ENCODE peak calls at places on chromosomes 11 and 22, in five cellular contexts. F is kidney; D is activated T-cell treated with anti-CD3 and anti-CD28 coated beads, Interleukin-2, amount 50 U/mL, for 1 hour; Q is NCI-H446 treated with DMSO at 0.1 percent for 48 hours; C is EL. T is an unnamed sample.

GRCh38 chr22:49320714-49321476 is 506.8 kb downstream of the BRD1 start:
- DNase-seq in F (peak), D (no peak), Q (no peak), C (no peak), T (no peak)

GRCh38 chr11:124481365-124482323 is 36.1 kb upstream of the OR8B8 start:
- DNase-seq in F (no peak), D (no peak), Q (peak), C (peak), T (peak)

GRCh38 chr22:17633217-17633997 is 4.9 kb upstream of the ATP6V1E1 start:
- DNase-seq in F (no peak), D (no peak), Q (no peak), C (peak), T (no peak)

GRCh38 chr11:122984186-122985011 is 2.8 kb upstream of the BSX start:
- DNase-seq in F (no peak), D (peak), Q (no peak), C (peak), T (peak)

GRCh38 chr11:66271816-66272215 is 3.4 kb downstream of the RAB1B start:
- DNase-seq in F (no peak), D (no peak), Q (no peak), C (no peak), T (no peak)

GRCh38 chr11:72562431-72562830 is 111.8 kb downstream of the PDE2A start:
- DNase-seq in F (no peak), D (no peak), Q (no peak), C (no peak), T (peak)

GRCh38 chr11:68989936-68990606 is 9.3 kb upstream of the MRGPRD start:
- DNase-seq in F (peak), D (no peak), Q (no peak), C (no peak), T (no peak)

GRCh38 chr11:3109921-3110706 is 52.9 kb upstream of the CARS1 start:
- DNase-seq in F (peak), D (peak), Q (no peak), C (peak), T (peak)

GRCh38 chr11:28566643-28567042 is 458.5 kb downstream of the METTL15 start:
- DNase-seq in F (peak), D (no peak), Q (no peak), C (peak), T (peak)

GRCh38 chr11:975824-976223 is 50.2 kb downstream of the AP2A2 start:
- DNase-seq in F (peak), D (no peak), Q (no peak), C (peak), T (peak)

GRCh38 chr11:111838054-111838453 is 33.3 kb downstream of the ALG9 start:
- DNase-seq in F (no peak), D (no peak), Q (no peak), C (no peak), T (no peak)

GRCh38 chr22:41382098-41382578 is 396 bp downstream of the TEF start:
- DNase-seq in F (peak), D (peak), Q (no peak), C (peak), T (peak)

GRCh38 chr11:93225642-93226041 is 27.9 kb upstream of the SLC36A4 start:
- DNase-seq in F (no peak), D (no peak), Q (peak), C (peak), T (no peak)

GRCh38 chr11:32210601-32211000 is 119.7 kb downstream of the RCN1 start:
- DNase-seq in F (no peak), D (no peak), Q (no peak), C (peak), T (no peak)

GRCh38 chr11:109984634-109985289 is 108.4 kb upstream of the ZC3H12C start:
- DNase-seq in F (no peak), D (no peak), Q (no peak), C (no peak), T (no peak)

GRCh38 chr11:48109046-48109666 is 107.5 kb upstream of the OR4B1 start:
- DNase-seq in F (no peak), D (no peak), Q (peak), C (peak), T (peak)

GRCh38 chr11:8036002-8036802 is 44.8 kb upstream of the TUB start:
- DNase-seq in F (no peak), D (no peak), Q (no peak), C (no peak), T (no peak)

GRCh38 chr22:16828876-16829275 is 3.7 kb upstream of the XKR3 start:
- DNase-seq in F (no peak), D (no peak), Q (no peak), C (no peak), T (no peak)

GRCh38 chr22:39967103-39967829 is 7.1 kb downstream of the TMA7B start:
- DNase-seq in F (no peak), D (no peak), Q (no peak), C (peak), T (no peak)

GRCh38 chr11:100671471-100671870 is 15.6 kb upstream of the ARHGAP42 start:
- DNase-seq in F (no peak), D (no peak), Q (no peak), C (peak), T (no peak)

GRCh38 chr11:20672575-20672974 is 3.2 kb downstream of the NELL1 start:
- DNase-seq in F (no peak), D (no peak), Q (no peak), C (no peak), T (peak)

GRCh38 chr11:35404397-35404775 is 15.0 kb downstream of the SLC1A2 start:
- DNase-seq in F (no peak), D (no peak), Q (no peak), C (peak), T (peak)

GRCh38 chr11:80309301-80309700 is 868.5 kb upstream of the TENM4 start:
- DNase-seq in F (no peak), D (no peak), Q (no peak), C (no peak), T (no peak)

GRCh38 chr11:91998466-91998865 is 226.2 kb upstream of the FAT3 start:
- DNase-seq in F (no peak), D (no peak), Q (no peak), C (no peak), T (no peak)

GRCh38 chr11:67024410-67024809 is 1.5 kb downstream of the SYT12 start:
- DNase-seq in F (no peak), D (peak), Q (no peak), C (no peak), T (no peak)

GRCh38 chr11:27470166-27470565 is 2.4 kb downstream of the LGR4 start:
- DNase-seq in F (no peak), D (no peak), Q (no peak), C (no peak), T (no peak)

GRCh38 chr11:93216511-93217121 is 18.8 kb upstream of the SLC36A4 start:
- DNase-seq in F (no peak), D (no peak), Q (no peak), C (no peak), T (no peak)

GRCh38 chr11:133649059-133649458 is 116.8 kb upstream of the OPCML start:
- DNase-seq in F (no peak), D (no peak), Q (no peak), C (no peak), T (no peak)

GRCh38 chr11:26558191-26558590 is 13.9 kb downstream of the MUC15 start:
- DNase-seq in F (no peak), D (no peak), Q (no peak), C (no peak), T (no peak)

GRCh38 chr11:11895672-11896071 is 53.9 kb downstream of the USP47 start:
- DNase-seq in F (no peak), D (no peak), Q (no peak), C (no peak), T (no peak)

GRCh38 chr11:12090061-12090572 is 20.3 kb upstream of the MICAL2 start:
- DNase-seq in F (no peak), D (no peak), Q (no peak), C (peak), T (no peak)

GRCh38 chr11:4994551-4994950 is at the start of gene OR51L1:
- DNase-seq in F (no peak), D (no peak), Q (no peak), C (no peak), T (no peak)

GRCh38 chr22:29139965-29140782 is 65.5 kb upstream of the EMID1 start:
- DNase-seq in F (no peak), D (no peak), Q (no peak), C (no peak), T (no peak)

GRCh38 chr11:75467881-75468280 is 34.9 kb upstream of the KLHL35 start:
- DNase-seq in F (no peak), D (no peak), Q (no peak), C (no peak), T (no peak)

GRCh38 chr11:15735711-15736110 is 620.6 kb downstream of the SOX6 start:
- DNase-seq in F (no peak), D (no peak), Q (no peak), C (no peak), T (no peak)

GRCh38 chr11:62880231-62880802 is 379 bp upstream of the SLC3A2 start:
- DNase-seq in F (no peak), D (no peak), Q (no peak), C (peak), T (no peak)

GRCh38 chr11:69002101-69002742 is 10.8 kb downstream of the MRGPRF start:
- DNase-seq in F (peak), D (no peak), Q (no peak), C (no peak), T (no peak)

GRCh38 chr22:34105461-34106062 is 185.3 kb upstream of the LARGE1 start:
- DNase-seq in F (peak), D (no peak), Q (no peak), C (no peak), T (peak)

T was measured in neural progenitor cell.